ENCODE peak calls at places on chromosome 17, in ten cellular contexts. V is retinal pigment epithelial cell; H is CD4-positive, alpha-beta T cell; Z is AG04450; E is psoas muscle; M is right atrium auricular region; F is Calu3; W is cardiac muscle cell; L is osteocyte; J is endothelial cell. P is an unnamed sample.

GRCh38 chr17:32854177-32854576 is 22.7 kb downstream of the MYO1D start:
- DNase-seq in V (peak), H (no peak), Z (no peak), E (no peak), M (no peak), F (no peak), W (no peak), L (no peak), J (no peak), P (no peak)

GRCh38 chr17:50170662-50171370 is 5.0 kb downstream of the SGCA start:
- DNase-seq in V (no peak), H (no peak), Z (no peak), E (peak), M (no peak), F (peak), W (no peak), L (no peak), J (no peak), P (no peak)

GRCh38 chr17:58006563-58006923 is 503 bp downstream of the SRSF1 start:
- DNase-seq in V (no peak), H (no peak), Z (peak), E (peak), M (peak), F (peak), W (peak), L (peak), J (peak), P (peak)

GRCh38 chr17:4728124-4728523 is 3.1 kb upstream of the MED11 start:
- DNase-seq in V (no peak), H (no peak), Z (no peak), E (no peak), M (no peak), F (no peak), W (peak), L (no peak), J (no peak), P (no peak)

GRCh38 chr17:80372456-80372855 is 42.5 kb upstream of the ENDOV start:
- DNase-seq in V (no peak), H (no peak), Z (no peak), E (no peak), M (no peak), F (no peak), W (no peak), L (no peak), J (no peak), P (no peak)

GRCh38 chr17:29079433-29079832 is 36.5 kb downstream of the PIPOX start:
- DNase-seq in V (no peak), H (no peak), Z (no peak), E (no peak), M (no peak), F (no peak), W (no peak), L (no peak), J (no peak), P (no peak)

GRCh38 chr17:17305282-17305801 is 2.2 kb downstream of the NT5M start:
- DNase-seq in V (no peak), H (peak), Z (no peak), E (no peak), M (no peak), F (no peak), W (peak), L (no peak), J (no peak), P (no peak)

GRCh38 chr17:43601280-43602050 is 55.3 kb upstream of the ETV4 start:
- DNase-seq in V (no peak), H (no peak), Z (no peak), E (peak), M (no peak), F (no peak), W (no peak), L (no peak), J (no peak), P (no peak)

GRCh38 chr17:29143894-29144293 is 36.3 kb downstream of the MYO18A start:
- DNase-seq in V (no peak), H (no peak), Z (no peak), E (peak), M (no peak), F (no peak), W (no peak), L (no peak), J (peak), P (peak)

GRCh38 chr17:78368854-78369495 is 9.1 kb upstream of the SOCS3 start:
- DNase-seq in V (no peak), H (no peak), Z (no peak), E (peak), M (no peak), F (no peak), W (no peak), L (no peak), J (no peak), P (no peak)

GRCh38 chr17:48997827-48998556 is 807 bp downstream of the IGF2BP1 start:
- DNase-seq in V (no peak), H (no peak), Z (no peak), E (no peak), M (peak), F (no peak), W (no peak), L (peak), J (peak), P (peak)

GRCh38 chr17:27978689-27979175 is 63.7 kb upstream of the NLK start:
- DNase-seq in V (no peak), H (no peak), Z (no peak), E (no peak), M (no peak), F (no peak), W (peak), L (no peak), J (no peak), P (no peak)

GRCh38 chr17:2023692-2024571 is 1.2 kb downstream of the RTN4RL1 start:
- DNase-seq in V (peak), H (peak), Z (no peak), E (peak), M (no peak), F (peak), W (peak), L (no peak), J (peak), P (no peak)

GRCh38 chr17:48878920-48879898 is 13.4 kb upstream of the ATP5MC1 start:
- DNase-seq in V (peak), H (peak), Z (peak), E (no peak), M (no peak), F (peak), W (peak), L (no peak), J (peak), P (peak)

GRCh38 chr17:146983-147761 is 9.8 kb downstream of the SCGB1C2 start:
- DNase-seq in V (no peak), H (no peak), Z (no peak), E (peak), M (peak), F (no peak), W (no peak), L (peak), J (peak), P (no peak)

GRCh38 chr17:77593081-77593480 is 365.4 kb upstream of the TNRC6C start:
- DNase-seq in V (no peak), H (no peak), Z (no peak), E (no peak), M (no peak), F (no peak), W (no peak), L (no peak), J (no peak), P (no peak)

GRCh38 chr17:2282297-2282873 is 21.2 kb downstream of the SMG6 start:
- DNase-seq in V (no peak), H (peak), Z (peak), E (peak), M (no peak), F (no peak), W (peak), L (no peak), J (no peak), P (no peak)

GRCh38 chr17:80408872-80409271 is 6.1 kb upstream of the ENDOV start:
- DNase-seq in V (no peak), H (no peak), Z (no peak), E (peak), M (no peak), F (no peak), W (peak), L (no peak), J (no peak), P (no peak)

GRCh38 chr17:50471009-50471905 is 2.6 kb upstream of the CHAD start:
- DNase-seq in V (no peak), H (no peak), Z (no peak), E (peak), M (no peak), F (no peak), W (no peak), L (no peak), J (no peak), P (no peak)

GRCh38 chr17:57561072-57561861 is 183.8 kb downstream of the CCDC182 start:
- DNase-seq in V (no peak), H (no peak), Z (no peak), E (no peak), M (no peak), F (no peak), W (no peak), L (no peak), J (no peak), P (no peak)

GRCh38 chr17:77316191-77316641 is 175.4 kb downstream of the SEC14L1 start:
- DNase-seq in V (peak), H (no peak), Z (no peak), E (peak), M (peak), F (no peak), W (peak), L (no peak), J (no peak), P (no peak)

GRCh38 chr17:2542456-2542855 is 30.8 kb upstream of the METTL16 start:
- DNase-seq in V (no peak), H (no peak), Z (no peak), E (no peak), M (no peak), F (no peak), W (no peak), L (no peak), J (no peak), P (no peak)

GRCh38 chr17:40461036-40461721 is 17.9 kb downstream of the IGFBP4 start:
- DNase-seq in V (no peak), H (no peak), Z (no peak), E (no peak), M (no peak), F (no peak), W (no peak), L (no peak), J (no peak), P (no peak)

GRCh38 chr17:37089998-37090397 is 141.2 kb downstream of the AATF start:
- DNase-seq in V (no peak), H (peak), Z (no peak), E (no peak), M (no peak), F (no peak), W (peak), L (no peak), J (no peak), P (no peak)

GRCh38 chr17:59839646-59840328 is 53.0 kb downstream of the TUBD1 start:
- DNase-seq in V (no peak), H (no peak), Z (no peak), E (no peak), M (peak), F (no peak), W (peak), L (no peak), J (no peak), P (no peak)

GRCh38 chr17:62008294-62008693 is 56.8 kb downstream of the MED13 start:
- DNase-seq in V (no peak), H (no peak), Z (no peak), E (no peak), M (no peak), F (no peak), W (no peak), L (no peak), J (no peak), P (no peak)

GRCh38 chr17:36008998-36009665 is 7.8 kb upstream of the CCL15 start:
- DNase-seq in V (no peak), H (no peak), Z (peak), E (no peak), M (no peak), F (no peak), W (peak), L (no peak), J (no peak), P (no peak)
- TF ChIP-seq CTCF in V (peak), H (no peak), Z (peak), E (peak), M (no peak), F (peak), W (peak), L (peak), J (peak), P (peak)

DNA sequence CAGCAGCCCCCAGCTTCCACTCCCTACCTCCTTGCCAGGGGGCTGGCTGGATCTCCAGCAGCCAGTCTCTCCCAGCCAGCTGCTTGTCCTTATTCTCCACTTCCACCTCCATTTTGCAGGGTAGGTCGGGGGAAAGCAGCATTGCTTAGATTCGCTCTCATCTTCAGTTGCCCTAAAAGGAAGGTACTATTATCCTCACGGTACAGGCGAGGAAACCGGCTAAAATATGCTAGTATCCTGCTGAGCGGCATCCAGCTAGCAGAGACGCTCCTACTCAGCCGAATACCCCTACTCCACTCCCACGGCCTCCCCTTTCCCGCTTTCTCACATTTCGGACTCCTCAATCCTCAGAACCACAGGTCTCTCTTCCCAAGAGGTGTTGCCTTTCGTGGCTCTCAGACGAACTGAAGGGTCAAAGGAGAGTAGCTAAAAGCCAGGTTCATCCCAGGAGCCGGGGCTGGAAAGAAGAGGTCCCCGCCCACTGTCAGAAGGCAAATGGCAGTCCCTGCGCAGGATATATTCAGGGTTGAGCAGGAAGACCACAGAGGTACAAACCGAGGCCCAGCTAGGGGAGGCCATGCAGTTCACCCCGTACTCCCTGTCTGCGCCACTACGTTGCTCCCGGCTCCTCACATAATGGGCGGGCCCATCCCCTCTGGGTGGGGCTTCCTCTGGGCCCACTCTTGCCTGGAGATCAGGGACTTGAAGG is 1.6 kb upstream of the RAB11FIP4 start:
- DNase-seq in V (no peak), H (no peak), Z (no peak), E (no peak), M (no peak), F (no peak), W (no peak), L (peak), J (no peak), P (no peak)
- TF ChIP-seq CTCF in V (no peak), H (no peak), Z (no peak), E (no peak), M (no peak), F (peak), W (no peak), L (no peak), J (peak), P (peak)

GRCh38 chr17:70006159-70006558 is 68.9 kb upstream of the KCNJ16 start:
- DNase-seq in V (peak), H (no peak), Z (no peak), E (no peak), M (no peak), F (no peak), W (no peak), L (no peak), J (no peak), P (no peak)
- TF ChIP-seq CTCF in V (no peak), H (no peak), Z (no peak), E (no peak), M (no peak), F (no peak), W (no peak), L (no peak), J (no peak), P (no peak)

GRCh38 chr17:75077490-75078096 is 10.2 kb upstream of the SLC16A5 start:
- DNase-seq in V (no peak), H (peak), Z (no peak), E (peak), M (peak), F (peak), W (peak), L (no peak), J (no peak), P (no peak)
- TF ChIP-seq CTCF in V (peak), H (no peak), Z (peak), E (no peak), M (no peak), F (no peak), W (no peak), L (no peak), J (no peak), P (no peak)

DNA sequence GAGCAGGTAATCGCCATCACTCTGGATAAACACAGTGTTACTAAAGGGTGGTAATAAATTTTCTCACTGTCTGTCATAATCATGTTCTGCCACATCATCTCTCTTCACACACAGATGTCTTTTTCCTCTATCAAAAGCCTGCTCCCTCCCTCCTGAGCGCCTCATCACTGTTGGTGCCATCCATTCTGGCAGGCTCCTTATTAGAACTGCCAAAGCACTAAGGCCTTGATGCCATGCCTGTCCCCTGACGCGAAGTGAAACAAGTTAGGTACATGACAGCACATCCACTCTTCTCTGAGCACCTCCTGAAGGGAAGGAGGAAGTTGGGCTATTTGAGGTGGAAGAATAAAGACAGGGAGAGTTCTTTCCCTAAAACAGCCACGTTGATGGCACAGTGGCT is 38.2 kb upstream of the AXIN2 start:
- DNase-seq in V (no peak), H (no peak), Z (no peak), E (no peak), M (no peak), F (no peak), W (no peak), L (no peak), J (no peak), P (no peak)
- TF ChIP-seq CTCF in V (no peak), H (no peak), Z (no peak), E (no peak), M (no peak), F (no peak), W (no peak), L (no peak), J (no peak), P (no peak)

GRCh38 chr17:47742319-47743181 is 9.5 kb downstream of the TBX21 start:
- DNase-seq in V (no peak), H (no peak), Z (no peak), E (no peak), M (peak), F (peak), W (peak), L (peak), J (peak), P (peak)
- TF ChIP-seq CTCF in V (peak), H (peak), Z (peak), E (no peak), M (no peak), F (peak), W (peak), L (peak), J (peak), P (peak)

P was measured in neural crest cell.